ENCODE peak calls at places on chromosomes 4 and X, in nine cellular contexts. N, P, D, V, T, X, M, G and K are unnamed samples.

GRCh38 chrX:25519258-25519657 is 503.5 kb upstream of the ARX start:
- DNase-seq in N (no peak), P (no peak), D (no peak), V (no peak), T (no peak), X (no peak), M (no peak), G (no peak), K (no peak)

GRCh38 chrX:147898951-147899350 is 12.8 kb upstream of the FMR1 start:
- DNase-seq in N (no peak), P (no peak), D (no peak), V (no peak), T (no peak), X (no peak), M (no peak), G (no peak), K (no peak)

GRCh38 chr4:140609548-140610425 is 41.0 kb upstream of the UCP1 start:
- DNase-seq in N (no peak), P (no peak), D (no peak), V (peak; percentile 53), T (no peak), X (no peak), M (no peak), G (peak; percentile 42), K (no peak)

GRCh38 chr4:177450421-177451107 is 8.3 kb upstream of the AGA start:
- DNase-seq in N (no peak), P (no peak), D (no peak), V (no peak), T (no peak), X (no peak), M (no peak), G (no peak), K (no peak)

GRCh38 chrX:10254746-10255145 is 98.0 kb downstream of the CLCN4 start:
- DNase-seq in N (no peak), P (no peak), D (no peak), V (peak; percentile 2), T (no peak), X (no peak), M (no peak), G (peak; percentile 52), K (no peak)

GRCh38 chrX:140034916-140035315 is 69.6 kb upstream of the CXorf66 start:
- DNase-seq in N (no peak), P (no peak), D (no peak), V (no peak), T (no peak), X (no peak), M (no peak), G (peak; percentile 6), K (no peak)

GRCh38 chr4:851701-852430 is 25.9 kb upstream of the CPLX1 start:
- DNase-seq in N (peak; percentile 49), P (peak; percentile 48), D (no peak), V (no peak), T (no peak), X (no peak), M (no peak), G (no peak), K (no peak)

GRCh38 chrX:31656013-31656412 is 584.2 kb upstream of the FTHL17 start:
- DNase-seq in N (no peak), P (no peak), D (no peak), V (no peak), T (no peak), X (no peak), M (no peak), G (no peak), K (no peak)

GRCh38 chrX:16022580-16023170 is 100.7 kb upstream of the GRPR start:
- DNase-seq in N (no peak), P (no peak), D (no peak), V (no peak), T (no peak), X (no peak), M (no peak), G (peak; percentile 50), K (no peak)

GRCh38 chrX:44675364-44676024 is 132.8 kb upstream of the FUNDC1 start:
- DNase-seq in N (no peak), P (peak; percentile 61), D (no peak), V (no peak), T (no peak), X (no peak), M (no peak), G (peak; percentile 61), K (peak; percentile 4)

GRCh38 chr4:186952709-186953108 is 229.1 kb upstream of the FAT1 start:
- DNase-seq in N (no peak), P (no peak), D (no peak), V (no peak), T (no peak), X (no peak), M (no peak), G (no peak), K (no peak)

GRCh38 chr4:182885022-182885737 is 32.0 kb downstream of the DCTD start:
- DNase-seq in N (no peak), P (no peak), D (no peak), V (no peak), T (no peak), X (no peak), M (no peak), G (peak; percentile 3), K (no peak)

GRCh38 chrX:51569561-51569960 is 49.2 kb downstream of the CENPVL3 start:
- DNase-seq in N (no peak), P (no peak), D (no peak), V (no peak), T (no peak), X (no peak), M (no peak), G (no peak), K (no peak)

GRCh38 chr4:173217727-173218126 is 49.1 kb downstream of the GALNT7 start:
- DNase-seq in N (no peak), P (no peak), D (no peak), V (no peak), T (no peak), X (no peak), M (no peak), G (no peak), K (no peak)

GRCh38 chrX:54817220-54817820 is 9.8 kb downstream of the MAGED2 start:
- DNase-seq in N (no peak), P (no peak), D (no peak), V (no peak), T (no peak), X (no peak), M (no peak), G (no peak), K (no peak)

GRCh38 chrX:109952050-109952449 is 50.9 kb upstream of the TMEM164 start:
- DNase-seq in N (no peak), P (no peak), D (no peak), V (no peak), T (no peak), X (no peak), M (no peak), G (peak; percentile 7), K (no peak)

GRCh38 chr4:7736436-7737267 is 203.0 kb downstream of the AFAP1 start:
- DNase-seq in N (peak; percentile 42), P (no peak), D (no peak), V (no peak), T (no peak), X (no peak), M (no peak), G (no peak), K (no peak)
- H3K4me1 ChIP-seq in N (no peaks in the 10 kb centered on the region), P (no peaks in the 10 kb centered on the region), D (no peaks in the 10 kb centered on the region), V (no peaks in the 10 kb centered on the region), T (no peaks in the 10 kb centered on the region), X (no peaks in the 10 kb centered on the region), M (no peaks in the 10 kb centered on the region), G (no peaks in the 10 kb centered on the region), K (no peaks in the 10 kb centered on the region)

GRCh38 chr4:82798168-82799005 is at the start of gene SCD5:
- DNase-seq in N (peak; percentile 58), P (peak; percentile 72), D (no peak), V (no peak), T (no peak), X (peak; percentile 64), M (peak; percentile 66), G (peak; percentile 53), K (peak; percentile 47)
- TF ChIP-seq POLR2A in N (no peak), P (no peak), D (no peak), V (no peak), T (no peak), X (no peak), M (no peak), G (no peak), K (peak; percentile 36)

GRCh38 chr4:3463556-3464348 is 646 bp downstream of the DOK7 start:
- DNase-seq in N (no peak), P (no peak), D (no peak), V (no peak), T (no peak), X (no peak), M (no peak), G (no peak), K (no peak)

GRCh38 chr4:3466691-3467600 is 3.8 kb downstream of the DOK7 start:
- DNase-seq in N (peak; percentile 51), P (no peak), D (no peak), V (no peak), T (no peak), X (no peak), M (no peak), G (no peak), K (no peak)

GRCh38 chr4:3465698-3466671 is 2.9 kb downstream of the DOK7 start:
- DNase-seq in N (peak; percentile 51), P (no peak), D (no peak), V (peak; percentile 31), T (no peak), X (no peak), M (no peak), G (no peak), K (no peak)

GRCh38 chr4:3464349-3464905 is 1.3 kb downstream of the DOK7 start:
- DNase-seq in N (no peak), P (no peak), D (no peak), V (no peak), T (no peak), X (no peak), M (no peak), G (no peak), K (no peak)

DNA sequence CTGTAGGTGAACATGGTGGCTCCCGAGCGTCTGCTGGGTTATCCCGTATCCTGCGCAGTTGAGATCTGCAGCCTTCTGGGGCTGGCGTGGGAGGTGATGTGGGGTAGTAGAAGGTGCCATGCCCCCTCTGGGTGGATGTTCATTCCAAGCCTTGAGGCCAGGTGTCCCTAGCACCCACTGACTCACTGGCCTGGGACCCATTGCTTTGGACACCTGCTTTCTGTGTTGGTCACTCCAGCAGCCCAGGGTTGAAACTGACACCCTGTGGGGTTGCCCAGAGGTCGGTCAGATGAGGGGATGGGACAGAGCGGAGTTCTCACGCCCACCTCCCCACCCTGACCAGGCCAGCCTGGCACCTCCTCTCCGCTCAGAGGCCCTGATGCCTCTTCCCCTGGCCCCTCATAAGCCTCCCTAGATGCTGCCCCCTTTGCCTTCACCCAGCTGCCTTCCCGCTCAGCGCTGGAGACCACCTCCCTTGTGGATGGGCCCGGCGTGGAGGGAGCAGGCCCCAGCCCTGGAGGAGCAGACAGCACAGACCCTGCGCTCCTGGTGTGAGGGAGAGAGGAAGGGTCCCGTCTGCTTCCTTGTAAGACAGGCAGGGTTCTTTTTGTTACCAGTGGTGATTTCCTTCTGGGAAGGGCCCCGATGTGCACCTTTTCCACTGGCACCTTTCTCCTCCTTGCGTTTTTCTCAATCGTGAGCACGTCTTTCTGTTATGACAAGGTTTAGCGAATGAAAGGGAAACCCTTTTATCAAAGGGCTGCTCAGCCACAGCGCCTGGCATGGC is 2.0 kb downstream of the DOK7 start:
- DNase-seq in N (no peak), P (no peak), D (no peak), V (no peak), T (no peak), X (no peak), M (no peak), G (no peak), K (no peak)
- H3K4me1 ChIP-seq in N (no peaks in the 10 kb centered on the region), P (peaks cover 25% of the 10 kb centered on the region), D (peaks cover 6% of the 10 kb centered on the region), V (peaks cover 30% of the 10 kb centered on the region), T (peaks cover 16% of the 10 kb centered on the region), X (peaks cover 22% of the 10 kb centered on the region), M (peaks cover 12% of the 10 kb centered on the region), G (no peaks in the 10 kb centered on the region), K (no peaks in the 10 kb centered on the region)

GRCh38 chrX:114047558-114047957 is 536.3 kb upstream of the HTR2C start:
- DNase-seq in N (no peak), P (no peak), D (no peak), V (no peak), T (no peak), X (no peak), M (no peak), G (no peak), K (no peak)
- TF ChIP-seq POLR2A in N (no peak), P (no peak), D (no peak), V (no peak), T (no peak), X (no peak), M (no peak), G (no peak), K (no peak)